ENCODE peak calls at places on chromosomes 12 and 14, in six cellular contexts. E, B, K, C, H and Y are unnamed samples.

GRCh38 chr12:2169964-2170363 is 117.2 kb downstream of the CACNA1C start:
- DNase-seq in E (no peak), B (no peak), K (no peak), C (no peak), H (no peak), Y (no peak)

GRCh38 chr14:78595797-78596196 is 425.6 kb downstream of the NRXN3 start:
- DNase-seq in E (no peak), B (no peak), K (no peak), C (no peak), H (peak), Y (no peak)

GRCh38 chr14:105144231-105144665 is 24.3 kb downstream of the JAG2 start:
- DNase-seq in E (no peak), B (no peak), K (no peak), C (no peak), H (peak), Y (peak)

GRCh38 chr12:18967814-18968213 is 161.7 kb upstream of the PLEKHA5 start:
- DNase-seq in E (peak), B (no peak), K (peak), C (no peak), H (no peak), Y (no peak)

GRCh38 chr12:19988918-19989317 is 379.4 kb upstream of the PDE3A start:
- DNase-seq in E (no peak), B (no peak), K (no peak), C (no peak), H (no peak), Y (no peak)

GRCh38 chr14:20278414-20278813 is 27.3 kb downstream of the TTC5 start:
- DNase-seq in E (no peak), B (no peak), K (no peak), C (no peak), H (no peak), Y (no peak)

GRCh38 chr12:130560321-130560720 is 155.8 kb downstream of the RIMBP2 start:
- DNase-seq in E (no peak), B (no peak), K (no peak), C (no peak), H (no peak), Y (no peak)

GRCh38 chr14:24215495-24216344 is at the start of gene MDP1:
- DNase-seq in E (peak), B (peak), K (peak), C (peak), H (peak), Y (peak)

GRCh38 chr14:94681300-94682060 is 69.3 kb downstream of the SERPINA3 start:
- DNase-seq in E (peak), B (peak), K (peak), C (no peak), H (no peak), Y (peak)

GRCh38 chr14:68814376-68815287 is 21.8 kb upstream of the ZFP36L1 start:
- DNase-seq in E (no peak), B (peak), K (no peak), C (no peak), H (no peak), Y (peak)

GRCh38 chr12:123149088-123149827 is 1.6 kb downstream of the PITPNM2 start:
- DNase-seq in E (no peak), B (no peak), K (no peak), C (no peak), H (no peak), Y (no peak)

DNA sequence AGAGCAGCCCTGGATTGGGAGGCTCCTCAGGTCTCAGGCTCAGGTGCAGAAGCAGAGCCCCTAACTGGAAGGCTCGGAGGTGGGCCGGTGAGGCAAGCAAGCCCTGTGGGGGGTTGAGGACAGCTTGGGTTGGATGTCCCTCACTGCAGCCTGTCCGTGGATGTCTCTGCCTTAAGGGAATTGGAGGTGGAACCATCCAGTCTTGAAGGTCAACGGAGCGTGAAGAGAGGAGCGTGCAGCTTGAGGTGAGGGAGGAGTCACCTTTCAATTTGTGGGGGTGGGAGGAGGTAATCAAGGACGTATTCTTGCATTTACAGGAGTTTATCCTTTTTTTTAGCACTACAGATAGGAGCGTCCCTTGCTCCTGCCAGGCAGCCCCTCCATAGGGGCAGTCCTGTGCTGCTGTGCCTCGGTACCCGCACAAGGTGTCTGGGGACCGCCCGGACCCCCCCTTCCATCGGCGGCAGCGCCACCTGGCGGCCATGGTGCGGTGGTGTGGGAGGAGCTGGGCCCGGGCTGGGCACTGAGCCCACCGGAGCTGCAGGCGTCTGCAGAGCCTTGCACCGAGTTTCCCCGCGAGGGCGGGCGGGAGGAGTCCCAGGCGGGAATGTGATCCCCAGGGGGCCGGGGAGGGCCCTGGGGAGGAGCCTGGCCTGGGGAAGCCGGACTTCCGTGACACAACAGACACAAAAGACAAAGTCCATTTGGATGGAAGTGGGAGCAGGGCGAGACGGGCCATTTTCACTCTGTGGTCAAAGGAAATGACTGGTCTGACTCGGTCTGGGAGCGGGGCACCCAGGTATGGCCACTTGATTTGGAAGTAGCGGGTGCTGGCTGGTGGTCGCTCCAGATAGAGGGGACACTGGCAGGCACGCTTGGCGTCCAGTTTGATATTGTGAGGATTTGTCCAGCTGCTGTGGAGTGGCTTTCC is 884 bp downstream of the DNAJC22 start:
- DNase-seq in E (peak), B (peak), K (peak), C (peak), H (peak), Y (peak)
- TF ChIP-seq POLR2A in E (no peak), B (no peak), K (no peak), C (no peak), H (no peak), Y (peak)

GRCh38 chr12:11653215-11653753 is 3.8 kb downstream of the ETV6 start:
- DNase-seq in E (no peak), B (no peak), K (no peak), C (no peak), H (no peak), Y (peak)
- TF ChIP-seq POLR2A in E (no peak), B (no peak), K (no peak), C (no peak), H (no peak), Y (no peak)

GRCh38 chr12:109988274-109988673 is 7.9 kb downstream of the GIT2 start:
- DNase-seq in E (no peak), B (no peak), K (no peak), C (no peak), H (no peak), Y (no peak)
- TF ChIP-seq POLR2A in E (no peak), B (no peak), K (no peak), C (no peak), H (no peak), Y (no peak)

GRCh38 chr12:6493580-6494350 is at the start of gene NCAPD2:
- DNase-seq in E (peak), B (peak), K (peak), C (peak), H (peak), Y (peak)
- TF ChIP-seq POLR2A in E (no peak), B (no peak), K (peak), C (no peak), H (peak), Y (peak)

GRCh38 chr12:80777587-80777986 is 60.9 kb downstream of the MYF5 start:
- DNase-seq in E (no peak), B (no peak), K (no peak), C (no peak), H (no peak), Y (no peak)

GRCh38 chr12:80776706-80777105 is 60.0 kb downstream of the MYF5 start:
- DNase-seq in E (no peak), B (no peak), K (no peak), C (no peak), H (no peak), Y (no peak)

GRCh38 chr12:80781313-80781712 is 64.6 kb downstream of the MYF5 start:
- DNase-seq in E (no peak), B (no peak), K (no peak), C (no peak), H (no peak), Y (no peak)

GRCh38 chr12:80780746-80781145 is 64.0 kb downstream of the MYF5 start:
- DNase-seq in E (no peak), B (no peak), K (no peak), C (no peak), H (no peak), Y (no peak)

GRCh38 chr12:80778005-80778541 is 61.4 kb downstream of the MYF5 start:
- DNase-seq in E (peak), B (peak), K (peak), C (no peak), H (no peak), Y (peak)
- TF ChIP-seq POLR2A in E (no peak), B (no peak), K (no peak), C (no peak), H (no peak), Y (no peak)

GRCh38 chr14:90273532-90273931 is 17.2 kb downstream of the PSMC1 start:
- DNase-seq in E (no peak), B (no peak), K (no peak), C (no peak), H (no peak), Y (no peak)
- TF ChIP-seq POLR2A in E (no peak), B (no peak), K (no peak), C (no peak), H (no peak), Y (no peak)

DNA sequence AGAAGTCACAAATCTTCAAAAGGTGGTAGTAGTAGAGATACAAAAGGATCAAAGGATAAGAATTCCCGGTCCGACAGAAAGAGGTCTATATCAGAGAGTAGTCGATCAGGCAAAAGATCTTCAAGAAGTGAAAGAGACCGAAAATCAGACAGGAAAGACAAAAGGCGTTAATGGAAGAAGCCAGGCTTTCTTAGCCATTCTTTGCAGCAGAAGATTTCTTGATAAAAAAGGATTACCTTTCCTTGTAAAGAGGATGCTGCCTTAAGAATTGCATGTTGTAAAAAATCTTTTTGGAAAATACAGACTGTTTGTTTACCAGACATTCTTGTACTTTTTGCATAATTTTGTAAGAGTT is 6.6 kb downstream of the PNN start:
- DNase-seq in E (no peak), B (no peak), K (no peak), C (no peak), H (no peak), Y (no peak)
- TF ChIP-seq POLR2A in E (no peak), B (no peak), K (no peak), C (no peak), H (no peak), Y (no peak)